ENCODE peak calls at places on chromosomes 5 and 9, in ten cellular contexts. H is fibroblast of pulmonary artery, Q is HepG2, U is coronary artery, M is natural killer cell, V is ascending aorta, F is AG10803, O is endothelial cell, G is A549, N is B cell. S is an unnamed sample.

GRCh38 chr5:79771387-79771786 is 81.8 kb downstream of the CMYA5 start:
- DNase-seq in M (no peak), U (no peak), N (no peak), H (peak), Q (no peak), F (peak), V (no peak), O (no peak), G (no peak), S (no peak)

GRCh38 chr5:179422213-179422839 is 77.1 kb upstream of the ADAMTS2 start:
- DNase-seq in V (no peak), M (no peak), F (no peak), U (peak), G (no peak), N (no peak), Q (no peak), H (no peak), O (no peak), S (no peak)

GRCh38 chr9:134995792-134996120 is 78.0 kb upstream of the FCN1 start:
- DNase-seq in F (no peak), N (no peak), Q (no peak), M (no peak), V (no peak), H (no peak), G (no peak), O (no peak), U (no peak), S (no peak)

GRCh38 chr5:108104448-108104847 is 277.4 kb downstream of the FBXL17 start:
- DNase-seq in Q (no peak), F (no peak), H (no peak), M (no peak), O (no peak), V (no peak), U (no peak), N (no peak), G (no peak), S (no peak)

GRCh38 chr9:81878530-81878929 is 49.7 kb upstream of the SPATA31D4 start:
- DNase-seq in U (no peak), O (no peak), V (no peak), N (no peak), F (no peak), H (no peak), Q (no peak), M (no peak), G (no peak), S (no peak)

GRCh38 chr5:53362521-53362941 is 117.9 kb upstream of the FST start:
- DNase-seq in N (no peak), G (peak), U (no peak), F (peak), O (no peak), M (no peak), Q (no peak), V (no peak), H (peak), S (peak)

GRCh38 chr9:105415344-105415980 is 32.4 kb upstream of the FSD1L start:
- DNase-seq in F (peak), V (no peak), U (no peak), H (peak), M (peak), N (peak), O (peak), G (peak), Q (peak), S (peak)

GRCh38 chr9:112887377-112887776 is 3.3 kb downstream of the SLC46A2 start:
- DNase-seq in O (peak), H (no peak), V (no peak), U (peak), N (no peak), F (no peak), M (no peak), G (peak), Q (peak), S (peak)

GRCh38 chr9:18489861-18490260 is 15.9 kb downstream of the ADAMTSL1 start:
- DNase-seq in N (no peak), F (peak), O (no peak), Q (no peak), U (no peak), V (no peak), H (peak), G (no peak), M (no peak), S (no peak)

GRCh38 chr5:128538249-128539037 is 398 bp upstream of the FBN2 start:
- DNase-seq in O (peak), U (no peak), M (no peak), F (peak), Q (no peak), H (peak), V (no peak), G (peak), N (peak), S (peak)

GRCh38 chr9:125580701-125581286 is 126.2 kb downstream of the MAPKAP1 start:
- DNase-seq in F (no peak), N (no peak), U (no peak), Q (no peak), M (no peak), H (no peak), O (no peak), V (no peak), G (no peak), S (no peak)

GRCh38 chr9:126436545-126437269 is 110.1 kb downstream of the MVB12B start:
- DNase-seq in M (no peak), O (no peak), G (no peak), F (no peak), U (peak), N (no peak), H (no peak), Q (no peak), V (no peak), S (peak)

GRCh38 chr9:79883073-79883645 is 311.4 kb downstream of the TLE4 start:
- DNase-seq in M (peak), Q (no peak), O (no peak), N (peak), V (no peak), H (no peak), G (no peak), U (no peak), F (no peak), S (no peak)

GRCh38 chr5:139659673-139660072 is 11.5 kb downstream of the CXXC5 start:
- DNase-seq in H (no peak), N (no peak), V (no peak), U (no peak), M (no peak), Q (no peak), O (peak), G (no peak), F (no peak), S (no peak)

GRCh38 chr9:121459513-121459912 is 40.1 kb downstream of the GGTA1 start:
- DNase-seq in H (no peak), M (no peak), O (no peak), F (no peak), N (no peak), U (no peak), V (no peak), Q (no peak), G (no peak), S (no peak)

GRCh38 chr9:91750343-91750742 is 199.7 kb downstream of the ROR2 start:
- DNase-seq in G (no peak), U (no peak), O (no peak), H (no peak), F (peak), N (no peak), M (no peak), Q (no peak), V (no peak), S (no peak)

GRCh38 chr9:81984911-81985310 is 3.7 kb upstream of the SPATA31D1 start:
- DNase-seq in G (no peak), H (no peak), Q (no peak), V (no peak), U (no peak), N (no peak), O (no peak), M (no peak), F (no peak), S (peak)

GRCh38 chr5:88143693-88144218 is 124.9 kb downstream of the TMEM161B start:
- DNase-seq in H (no peak), V (no peak), F (no peak), Q (no peak), G (no peak), M (no peak), N (no peak), O (no peak), U (no peak), S (no peak)

GRCh38 chr9:14978022-14979000 is 68.1 kb upstream of the FREM1 start:
- DNase-seq in O (no peak), N (no peak), V (no peak), M (no peak), H (no peak), Q (no peak), U (no peak), F (no peak), G (no peak), S (no peak)

GRCh38 chr5:1216211-1216917 is 8.8 kb upstream of the SLC6A18 start:
- DNase-seq in H (no peak), N (no peak), F (no peak), G (no peak), U (no peak), M (no peak), Q (no peak), O (no peak), V (no peak), S (no peak)

GRCh38 chr5:119360905-119361605 is 5.2 kb downstream of the TNFAIP8 start:
- DNase-seq in V (no peak), M (no peak), Q (no peak), F (peak), O (no peak), H (peak), G (no peak), U (no peak), N (no peak), S (peak)

GRCh38 chr5:175354961-175355360 is 89.0 kb downstream of the DRD1 start:
- DNase-seq in M (no peak), F (no peak), N (no peak), Q (no peak), H (no peak), G (no peak), V (no peak), U (no peak), O (no peak), S (no peak)

GRCh38 chr5:53095931-53096525 is 13.5 kb downstream of the MOCS2 start:
- DNase-seq in M (peak), O (peak), H (peak), N (peak), Q (peak), V (no peak), G (peak), F (peak), U (no peak), S (peak)

GRCh38 chr5:9483779-9484178 is 62.1 kb downstream of the SEMA5A start:
- DNase-seq in M (no peak), N (no peak), V (no peak), O (no peak), F (no peak), Q (no peak), H (no peak), G (no peak), U (no peak), S (no peak)

GRCh38 chr9:87035868-87036267 is 88.6 kb upstream of the GAS1 start:
- DNase-seq in M (no peak), F (peak), V (no peak), H (no peak), G (no peak), N (no peak), U (no peak), O (no peak), Q (no peak), S (no peak)

GRCh38 chr5:134136221-134136631 is 21.7 kb downstream of the TCF7 start:
- DNase-seq in M (no peak), V (peak), G (no peak), O (no peak), H (no peak), F (no peak), U (peak), Q (no peak), N (no peak), S (no peak)

GRCh38 chr9:33748633-33749304 is 46.6 kb upstream of the PRSS3 start:
- DNase-seq in N (no peak), G (no peak), Q (no peak), O (no peak), H (no peak), M (peak), U (no peak), V (no peak), F (no peak), S (no peak)

GRCh38 chr5:67094476-67095300 is 101.9 kb downstream of the CD180 start:
- DNase-seq in M (no peak), O (no peak), U (no peak), H (peak), Q (peak), N (no peak), V (no peak), G (no peak), F (peak), S (peak)

GRCh38 chr5:142960309-142960696 is 190.1 kb downstream of the ARHGAP26 start:
- DNase-seq in F (peak), H (peak), Q (peak), G (peak), V (no peak), O (no peak), U (no peak), N (no peak), M (no peak), S (peak)

GRCh38 chr9:85112933-85113418 is 443.4 kb downstream of the NTRK2 start:
- DNase-seq in Q (no peak), M (no peak), N (no peak), H (no peak), F (no peak), U (no peak), V (no peak), O (no peak), G (no peak), S (no peak)

GRCh38 chr5:110865400-110866094 is 126.7 kb downstream of the SLC25A46 start:
- DNase-seq in F (peak), V (no peak), H (peak), M (no peak), U (no peak), G (peak), N (no peak), O (peak), Q (peak), S (peak)

GRCh38 chr5:106172681-106173532 is 1497.8 kb downstream of the EFNA5 start:
- DNase-seq in Q (no peak), M (no peak), H (peak), F (no peak), N (no peak), O (no peak), U (no peak), V (no peak), G (no peak), S (no peak)

GRCh38 chr5:96743065-96743768 is 64.5 kb downstream of the ERAP1 start:
- DNase-seq in N (no peak), H (peak), G (no peak), U (no peak), F (peak), Q (no peak), M (no peak), V (no peak), O (no peak), S (peak)

GRCh38 chr5:172347653-172348052 is 64.1 kb upstream of the UBTD2 start:
- DNase-seq in G (no peak), Q (no peak), O (no peak), F (peak), V (no peak), N (no peak), U (no peak), M (no peak), H (peak), S (no peak)

GRCh38 chr9:136662656-136663310 is at the start of gene EGFL7:
- DNase-seq in N (no peak), H (peak), V (no peak), F (no peak), M (no peak), U (no peak), G (no peak), O (peak), Q (no peak), S (no peak)

GRCh38 chr5:71830626-71831539 is 111.8 kb downstream of the CARTPT start:
- DNase-seq in N (no peak), O (no peak), F (peak), Q (no peak), H (peak), U (peak), V (peak), M (no peak), G (peak), S (peak)

GRCh38 chr5:35789732-35790461 is 66.8 kb upstream of the IL7R start:
- DNase-seq in G (no peak), Q (no peak), M (no peak), H (no peak), F (peak), O (no peak), N (no peak), U (no peak), V (no peak), S (no peak)
- TF ChIP-seq CTCF in G (no peak), Q (no peak), M (no peak), H (no peak), F (no peak), O (no peak), N (no peak), U (no peak), V (no peak), S (no peak)

DNA sequence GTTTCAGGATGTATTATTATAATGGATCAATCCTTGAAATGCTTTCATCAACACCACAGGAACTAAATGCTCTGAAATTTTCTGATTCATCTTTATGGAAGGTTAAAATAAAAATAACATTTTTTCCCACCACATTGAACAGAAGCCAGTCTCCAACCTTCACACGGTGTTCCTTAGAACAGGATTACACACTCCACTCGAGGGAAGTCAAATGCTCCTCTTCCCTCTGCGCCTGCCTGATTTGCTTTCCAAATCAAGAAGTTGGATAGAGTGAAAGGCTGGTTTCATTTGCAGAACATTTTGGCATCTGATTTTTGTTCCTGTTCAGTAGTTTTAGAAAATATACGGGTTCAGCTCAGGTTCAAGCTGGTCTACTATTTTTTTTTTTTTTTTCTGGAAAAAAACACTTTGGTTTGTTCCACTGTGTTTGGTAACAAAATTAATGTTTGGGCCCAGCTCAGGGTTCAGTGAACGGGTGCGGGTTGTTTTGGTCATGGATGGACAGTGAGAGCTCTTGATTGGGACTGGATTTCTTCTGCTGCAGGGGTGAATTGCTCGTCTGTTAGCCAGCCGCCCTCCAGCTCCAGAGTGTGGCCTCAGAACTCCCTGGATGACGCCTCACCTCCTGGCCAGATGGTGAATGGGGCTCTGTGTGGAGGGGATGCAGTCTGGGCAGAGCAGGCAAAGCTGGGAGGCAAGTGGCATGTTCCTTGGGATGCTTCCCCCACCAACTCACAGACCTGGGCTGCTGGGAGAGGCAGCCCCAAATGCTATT is 82.4 kb upstream of the STC2 start:
- DNase-seq in O (no peak), H (no peak), N (no peak), F (no peak), M (no peak), V (no peak), Q (no peak), G (no peak), U (no peak), S (no peak)
- TF ChIP-seq CTCF in O (no peak), H (no peak), N (no peak), F (no peak), M (no peak), V (no peak), Q (no peak), G (no peak), U (no peak), S (no peak)

DNA sequence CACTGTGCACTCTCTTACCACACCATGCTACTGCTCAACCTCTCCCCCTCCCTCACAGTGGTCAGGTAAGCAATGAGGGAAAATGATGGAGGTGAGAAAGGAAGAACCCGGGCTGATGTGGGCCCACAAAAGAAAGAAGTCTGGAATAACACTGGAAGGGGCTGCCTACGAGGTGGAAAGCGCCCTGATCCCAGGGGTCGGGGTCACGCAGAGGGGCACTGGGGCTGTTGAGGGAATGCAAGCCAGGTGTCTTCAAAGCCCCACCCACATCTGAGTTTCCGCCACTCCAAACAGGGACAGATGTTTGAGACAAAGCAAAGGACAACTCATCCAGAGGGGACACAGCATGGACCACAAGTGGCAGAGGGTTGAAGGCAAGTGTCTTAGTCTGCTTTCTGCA is 4.2 kb downstream of the TNIP1 start:
- DNase-seq in M (no peak), V (no peak), U (no peak), O (no peak), H (no peak), F (no peak), G (no peak), Q (no peak), N (no peak), S (no peak)
- TF ChIP-seq CTCF in M (no peak), V (no peak), U (no peak), O (no peak), H (no peak), F (no peak), G (no peak), Q (no peak), N (no peak), S (no peak)

GRCh38 chr5:90133941-90134340 is 275.6 kb downstream of the CETN3 start:
- DNase-seq in U (no peak), V (no peak), G (no peak), N (no peak), F (no peak), H (peak), M (no peak), O (no peak), Q (no peak), S (no peak)

GRCh38 chr5:90134381-90134780 is 275.2 kb downstream of the CETN3 start:
- DNase-seq in G (no peak), N (no peak), H (peak), O (no peak), U (no peak), V (no peak), Q (no peak), F (no peak), M (no peak), S (no peak)

GRCh38 chr5:90134892-90135291 is 274.7 kb downstream of the CETN3 start:
- DNase-seq in M (no peak), U (peak), F (peak), Q (no peak), G (no peak), V (peak), O (no peak), N (no peak), H (peak), S (no peak)

GRCh38 chr5:90136952-90137528 is 272.5 kb downstream of the CETN3 start:
- DNase-seq in F (no peak), G (no peak), M (no peak), N (no peak), Q (no peak), H (no peak), O (no peak), U (no peak), V (no peak), S (no peak)

GRCh38 chr5:90135979-90136378 is 273.6 kb downstream of the CETN3 start:
- DNase-seq in Q (peak), G (peak), U (no peak), O (peak), F (no peak), N (no peak), H (no peak), V (no peak), M (no peak), S (no peak)
- TF ChIP-seq CTCF in Q (peak), G (no peak), U (no peak), O (peak), F (no peak), N (no peak), H (peak), V (no peak), M (no peak), S (no peak)